ENCODE peak calls at places on chromosomes 16 and 17, in four cellular contexts. P is kidney tubule cell, U is NCI-H345, F is upper lobe of right lung. Y is an unnamed sample.

GRCh38 chr17:14359251-14359939 is 58.5 kb downstream of the HS3ST3B1 start:
- DNase-seq in P (no peak), U (no peak), F (no peak), Y (no peak)

GRCh38 chr17:3907483-3908216 is 8.6 kb downstream of the P2RX1 start:
- DNase-seq in P (no peak), U (no peak), F (no peak), Y (no peak)

GRCh38 chr16:8138666-8139065 is 451.6 kb downstream of the TMEM114 start:
- DNase-seq in P (no peak), U (no peak), F (no peak), Y (no peak)

GRCh38 chr17:80187090-80187489 is 17.3 kb downstream of the CARD14 start:
- DNase-seq in P (no peak), U (no peak), F (no peak), Y (no peak)

GRCh38 chr16:89256651-89257254 is 39.2 kb downstream of the ZNF778 start:
- DNase-seq in P (peak), U (peak), F (no peak), Y (peak)

GRCh38 chr17:81512984-81513668 is 527 bp upstream of the ACTG1 start:
- DNase-seq in P (peak), U (peak), F (peak), Y (peak)

GRCh38 chr16:85471469-85472431 is 141.4 kb upstream of the GSE1 start:
- DNase-seq in P (no peak), U (peak), F (peak), Y (no peak)

GRCh38 chr17:12902046-12902445 is 112.7 kb downstream of the ARHGAP44 start:
- DNase-seq in P (no peak), U (no peak), F (no peak), Y (no peak)

GRCh38 chr17:39625198-39625769 is 1.5 kb upstream of the PPP1R1B start:
- DNase-seq in P (no peak), U (no peak), F (no peak), Y (no peak)

GRCh38 chr17:1649844-1650409 is at the start of gene RILP:
- DNase-seq in P (peak), U (peak), F (peak), Y (no peak)

GRCh38 chr17:49439673-49440571 is 25.2 kb upstream of the PHB1 start:
- DNase-seq in P (peak), U (no peak), F (no peak), Y (peak)

GRCh38 chr17:79831367-79832210 is 7.7 kb downstream of the CBX4 start:
- DNase-seq in P (peak), U (no peak), F (peak), Y (no peak)

GRCh38 chr17:50288306-50288705 is 14.0 kb downstream of the TMEM92 start:
- DNase-seq in P (no peak), U (no peak), F (no peak), Y (no peak)

GRCh38 chr16:20740901-20741491 is 622 bp downstream of the THUMPD1 start:
- DNase-seq in P (peak), U (peak), F (peak), Y (peak)

GRCh38 chr17:20988001-20988641 is 54.7 kb downstream of the USP22 start:
- DNase-seq in P (no peak), U (no peak), F (peak), Y (no peak)

GRCh38 chr16:1991135-1991551 is 1.4 kb downstream of the SYNGR3 start:
- DNase-seq in P (peak), U (no peak), F (no peak), Y (no peak)

GRCh38 chr17:18184143-18185007 is 747 bp downstream of the ALKBH5 start:
- DNase-seq in P (peak), U (no peak), F (peak), Y (no peak)

GRCh38 chr16:89981414-89981813 is 32.9 kb downstream of the DEF8 start:
- DNase-seq in P (no peak), U (no peak), F (no peak), Y (no peak)

GRCh38 chr16:3444032-3444388 is 530 bp downstream of the NAA60 start:
- DNase-seq in P (peak), U (no peak), F (no peak), Y (no peak)

GRCh38 chr16:50310308-50311133 is 44.2 kb downstream of the ADCY7 start:
- DNase-seq in P (no peak), U (no peak), F (no peak), Y (no peak)

GRCh38 chr16:70757183-70757582 is 43.8 kb downstream of the VAC14 start:
- DNase-seq in P (no peak), U (no peak), F (no peak), Y (peak)

GRCh38 chr16:82653550-82654511 is 27.1 kb downstream of the CDH13 start:
- DNase-seq in P (peak), U (no peak), F (no peak), Y (no peak)

GRCh38 chr16:47565454-47565853 is 104.3 kb downstream of the PHKB start:
- DNase-seq in P (no peak), U (no peak), F (peak), Y (no peak)

GRCh38 chr17:4733073-4733531 is 1.9 kb downstream of the MED11 start:
- DNase-seq in P (no peak), U (no peak), F (no peak), Y (no peak)

GRCh38 chr16:86510465-86511261 is at the start of gene FOXF1:
- DNase-seq in P (peak), U (no peak), F (no peak), Y (no peak)

GRCh38 chr17:15509095-15509494 is 41.7 kb upstream of the CDRT4 start:
- DNase-seq in P (no peak), U (no peak), F (no peak), Y (no peak)